ENCODE peak calls at places on chromosomes 3 and 15, in ten cellular contexts. R is AG10803, P is astrocyte of the spinal cord, X is heart left ventricle, W is SK-N-SH, H is bronchial epithelial cell, E is body of pancreas, V is B cell, D is PC-3, Z is AG04450. A is an unnamed sample.

GRCh38 chr3:125037498-125038150 is 18.2 kb downstream of the HEG1 start:
- DNase-seq in R (peak), P (no peak), X (no peak), W (no peak), H (peak), E (no peak), V (no peak), D (no peak), Z (no peak), A (no peak)

GRCh38 chr3:46467562-46467961 is 2.9 kb upstream of the LTF start:
- DNase-seq in R (no peak), P (no peak), X (no peak), W (no peak), H (no peak), E (no peak), V (no peak), D (no peak), Z (no peak), A (no peak)

GRCh38 chr15:90376789-90377188 is 11.3 kb upstream of the IQGAP1 start:
- DNase-seq in R (no peak), P (no peak), X (peak), W (no peak), H (no peak), E (no peak), V (no peak), D (no peak), Z (no peak), A (no peak)

GRCh38 chr15:57334257-57334656 is 42.0 kb upstream of the CGNL1 start:
- DNase-seq in R (no peak), P (peak), X (peak), W (no peak), H (peak), E (no peak), V (no peak), D (peak), Z (no peak), A (no peak)

GRCh38 chr3:119700269-119700919 is 2.4 kb upstream of the CFAP91 start:
- DNase-seq in R (peak), P (no peak), X (no peak), W (no peak), H (peak), E (no peak), V (peak), D (peak), Z (no peak), A (no peak)

GRCh38 chr3:76083992-76084391 is 298.6 kb upstream of the ZNF717 start:
- DNase-seq in R (peak), P (no peak), X (no peak), W (no peak), H (peak), E (no peak), V (no peak), D (no peak), Z (peak), A (no peak)

GRCh38 chr3:125683067-125683844 is 88.0 kb upstream of the OSBPL11 start:
- DNase-seq in R (no peak), P (no peak), X (peak), W (no peak), H (no peak), E (no peak), V (no peak), D (no peak), Z (no peak), A (no peak)

GRCh38 chr3:40079845-40080240 is 229.7 kb upstream of the EIF1B start:
- DNase-seq in R (no peak), P (no peak), X (no peak), W (no peak), H (peak), E (no peak), V (no peak), D (peak), Z (no peak), A (no peak)

GRCh38 chr15:22892333-22892732 is 53.9 kb downstream of the NIPA2 start:
- DNase-seq in R (no peak), P (no peak), X (no peak), W (no peak), H (no peak), E (no peak), V (no peak), D (no peak), Z (no peak), A (no peak)

GRCh38 chr15:59532770-59533379 is 78.7 kb upstream of the GCNT3 start:
- DNase-seq in R (peak), P (peak), X (no peak), W (peak), H (peak), E (peak), V (no peak), D (peak), Z (peak), A (no peak)

GRCh38 chr15:92889390-92890113 is 10.6 kb upstream of the CHD2 start:
- DNase-seq in R (no peak), P (peak), X (no peak), W (no peak), H (no peak), E (no peak), V (no peak), D (no peak), Z (no peak), A (no peak)
- TF ChIP-seq CTCF in R (no peak), P (no peak), X (no peak), W (no peak), H (no peak), E (no peak), V (no peak), D (no peak), Z (no peak), A (no peak)

GRCh38 chr3:107627962-107628542 is 105.3 kb downstream of the BBX start:
- DNase-seq in R (no peak), P (no peak), X (no peak), W (no peak), H (no peak), E (no peak), V (no peak), D (peak), Z (no peak), A (no peak)
- TF ChIP-seq CTCF in R (no peak), P (peak), X (no peak), W (peak), H (no peak), E (no peak), V (no peak), D (peak), Z (peak), A (no peak)

GRCh38 chr3:117193390-117193789 is 483.8 kb downstream of the TUSC7 start:
- DNase-seq in R (no peak), P (no peak), X (no peak), W (no peak), H (no peak), E (no peak), V (no peak), D (no peak), Z (no peak), A (no peak)
- TF ChIP-seq CTCF in R (peak), P (peak), X (no peak), W (peak), H (no peak), E (no peak), V (no peak), D (no peak), Z (peak), A (no peak)

DNA sequence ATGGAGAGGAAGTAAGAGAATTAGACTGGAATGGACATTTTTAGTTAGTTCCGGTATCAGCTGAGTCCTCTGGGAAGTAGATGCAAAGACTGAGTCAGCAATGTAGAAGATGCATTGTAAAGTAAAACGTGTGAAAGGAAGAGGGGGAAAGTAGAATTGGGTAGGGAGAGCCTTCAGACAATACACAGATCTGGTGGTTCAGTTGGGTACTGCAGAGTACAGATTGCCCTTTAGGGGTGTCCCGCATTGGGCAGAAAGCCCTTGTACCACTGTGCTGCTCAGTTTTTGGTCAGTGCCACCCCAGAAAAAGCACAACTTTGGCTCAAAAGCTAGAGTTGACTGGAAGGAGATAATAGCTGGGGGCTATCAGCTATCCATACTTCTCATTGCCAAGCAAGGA is 247.4 kb downstream of the KBTBD8 start:
- DNase-seq in R (no peak), P (no peak), X (no peak), W (no peak), H (no peak), E (no peak), V (no peak), D (no peak), Z (no peak), A (no peak)
- TF ChIP-seq CTCF in R (no peak), P (no peak), X (no peak), W (no peak), H (no peak), E (no peak), V (no peak), D (no peak), Z (no peak), A (no peak)

GRCh38 chr15:92092391-92092790 is 238.9 kb downstream of the SLCO3A1 start:
- DNase-seq in R (no peak), P (no peak), X (no peak), W (no peak), H (no peak), E (no peak), V (no peak), D (no peak), Z (no peak), A (no peak)

GRCh38 chr15:92095691-92096090 is 242.2 kb downstream of the SLCO3A1 start:
- DNase-seq in R (no peak), P (no peak), X (no peak), W (no peak), H (no peak), E (no peak), V (no peak), D (no peak), Z (no peak), A (no peak)

GRCh38 chr15:92087211-92087610 is 233.7 kb downstream of the SLCO3A1 start:
- DNase-seq in R (no peak), P (no peak), X (no peak), W (no peak), H (peak), E (no peak), V (no peak), D (no peak), Z (no peak), A (no peak)

DNA sequence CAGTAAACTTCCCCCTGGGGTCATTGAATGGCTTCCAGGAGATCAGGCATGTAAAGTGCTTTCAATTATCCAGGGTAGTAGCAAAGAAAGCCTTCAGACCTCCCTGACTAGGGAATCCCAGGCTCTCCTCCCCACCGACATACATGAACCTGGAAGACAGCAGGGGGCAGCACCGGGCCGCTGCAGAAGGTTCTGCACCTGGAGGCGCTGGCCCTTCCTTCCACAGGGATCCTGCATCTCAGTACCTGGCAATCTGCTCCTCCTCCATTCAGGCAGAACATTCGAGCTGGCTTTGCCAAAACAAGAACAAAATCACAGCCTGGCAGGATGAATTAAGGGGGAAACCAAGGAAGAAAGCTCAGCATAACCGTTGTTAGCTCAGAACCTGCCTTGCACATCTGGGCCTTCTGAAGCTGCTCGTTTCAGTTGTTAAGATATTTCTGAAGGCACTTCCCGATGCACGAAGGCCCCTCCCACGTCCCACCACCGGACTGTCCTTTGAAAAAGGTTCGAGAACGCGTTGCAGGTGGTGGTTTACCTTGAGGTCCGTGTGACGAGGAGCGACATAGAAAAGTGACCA is 237.7 kb downstream of the SLCO3A1 start:
- DNase-seq in R (peak), P (no peak), X (peak), W (peak), H (peak), E (peak), V (no peak), D (peak), Z (no peak), A (peak)
- TF ChIP-seq CTCF in R (peak), P (peak), X (peak), W (peak), H (peak), E (peak), V (no peak), D (peak), Z (peak), A (peak)

GRCh38 chr3:52052831-52053306 is 3.5 kb downstream of the DUSP7 start:
- DNase-seq in R (peak), P (peak), X (peak), W (peak), H (peak), E (peak), V (no peak), D (peak), Z (peak), A (peak)
- TF ChIP-seq CTCF in R (peak), P (peak), X (peak), W (peak), H (peak), E (no peak), V (no peak), D (peak), Z (peak), A (peak)

A was measured in adrenal gland.